ENCODE peak calls at places on chromosomes 4 and X, in ten cellular contexts. V, X, D, Q, G, U, I, Z, Y and H are unnamed samples.

GRCh38 chr4:172578712-172579111 is 589.9 kb upstream of the GALNT7 start:
- DNase-seq in I (no peak), D (peak; percentile 84), X (no peak), G (no peak), V (no peak), Z (no peak), U (no peak), Q (no peak), Y (no peak), H (no peak)

GRCh38 chrX:121254336-121254735 is 206.9 kb downstream of the GLUD2 start:
- DNase-seq in Y (no peak), G (no peak), V (no peak), D (peak; percentile 33), Q (no peak), U (no peak), X (no peak), I (no peak), Z (no peak), H (no peak)

GRCh38 chr4:170008376-170008775 is 17.8 kb downstream of the MFAP3L start:
- DNase-seq in X (no peak), V (no peak), Q (no peak), Z (no peak), G (no peak), U (no peak), Y (no peak), D (peak; percentile 11), I (no peak), H (no peak)

GRCh38 chr4:38782452-38783108 is at the start of gene TLR10:
- DNase-seq in V (no peak), Y (peak; percentile 35), Q (peak; percentile 22), X (no peak), Z (no peak), U (peak; percentile 53), D (peak; percentile 46), I (no peak), G (peak; percentile 56), H (no peak)

GRCh38 chr4:53019485-53020382 is 157.6 kb downstream of the RASL11B start:
- DNase-seq in D (no peak), Y (no peak), Z (no peak), G (no peak), Q (no peak), U (no peak), I (no peak), V (no peak), X (peak; percentile 59), H (no peak)

GRCh38 chr4:87317527-87317926 is 5.2 kb downstream of the HSD17B13 start:
- DNase-seq in V (no peak), I (no peak), Q (no peak), Y (no peak), D (no peak), Z (no peak), X (peak; percentile 80), U (no peak), G (no peak), H (no peak)

GRCh38 chr4:18366762-18367358 is 345.3 kb upstream of the LCORL start:
- DNase-seq in G (no peak), X (no peak), D (peak; percentile 46), Q (no peak), V (no peak), I (no peak), U (peak; percentile 20), Z (no peak), Y (no peak), H (no peak)

GRCh38 chr4:143337600-143338287 is 1.1 kb downstream of the GAB1 start:
- DNase-seq in X (peak; percentile 85), Z (no peak), Y (peak; percentile 71), V (no peak), Q (peak; percentile 12), G (no peak), I (no peak), U (no peak), D (peak; percentile 60), H (peak; percentile 61)